ENCODE peak calls at places on chromosomes 1 and 21, in eight cellular contexts. L, E, B, A, X, C, V and G are unnamed samples.

GRCh38 chr1:18951818-18952391 is 4.6 kb downstream of the IFFO2 start:
- DNase-seq in X (no peak), L (no peak), B (peak; percentile 58), V (no peak), C (no peak), A (peak; percentile 59), E (no peak), G (no peak)

GRCh38 chr1:50285994-50286393 is 137.2 kb downstream of the DMRTA2 start:
- DNase-seq in B (no peak), X (no peak), V (no peak), C (no peak), A (no peak), E (no peak), L (no peak), G (no peak)

GRCh38 chr1:232011961-232012360 is 385.4 kb downstream of the DISC1 start:
- DNase-seq in X (no peak), E (no peak), V (no peak), A (peak; percentile 53), C (peak; percentile 21), L (no peak), B (no peak), G (no peak)

GRCh38 chr1:245434285-245434684 is 279.5 kb downstream of the KIF26B start:
- DNase-seq in X (no peak), A (no peak), B (no peak), V (no peak), E (no peak), L (no peak), C (no peak), G (no peak)

GRCh38 chr1:100597784-100598183 is 59.8 kb downstream of the GPR88 start:
- DNase-seq in B (no peak), V (no peak), L (no peak), X (no peak), E (no peak), A (no peak), C (no peak), G (no peak)

GRCh38 chr1:67716800-67717199 is 31.8 kb downstream of the GADD45A start:
- DNase-seq in E (no peak), V (no peak), X (no peak), L (no peak), C (peak; percentile 53), A (peak; percentile 75), B (no peak), G (no peak)

GRCh38 chr21:45592208-45592619 is 50.0 kb upstream of the SLC19A1 start:
- DNase-seq in X (no peak), A (no peak), L (peak; percentile 44), V (no peak), C (no peak), E (no peak), B (peak; percentile 46), G (no peak)

GRCh38 chr1:85502625-85503083 is 37.7 kb upstream of the DDAH1 start:
- DNase-seq in X (peak; percentile 14), C (peak; percentile 69), E (peak; percentile 46), V (peak; percentile 49), L (no peak), A (peak; percentile 63), B (no peak), G (no peak)

GRCh38 chr1:15286452-15286851 is 39.4 kb downstream of the FHAD1 start:
- DNase-seq in E (no peak), L (peak; percentile 3), A (no peak), X (no peak), B (no peak), C (no peak), V (no peak), G (no peak)

GRCh38 chr1:225980005-225980404 is 19.1 kb downstream of the SDE2 start:
- DNase-seq in X (no peak), A (no peak), V (no peak), L (no peak), E (no peak), B (no peak), C (no peak), G (no peak)

GRCh38 chr1:11684070-11684469 is 3.1 kb upstream of the MAD2L2 start:
- DNase-seq in V (peak; percentile 71), X (no peak), C (no peak), E (no peak), L (no peak), B (no peak), A (no peak), G (no peak)

GRCh38 chr1:30609336-30610280 is 113.8 kb downstream of the MATN1 start:
- DNase-seq in C (no peak), B (no peak), V (no peak), X (no peak), E (no peak), A (no peak), L (no peak), G (no peak)

GRCh38 chr1:109620396-109620817 is 770 bp downstream of the AMPD2 start:
- DNase-seq in V (no peak), C (peak; percentile 72), E (no peak), B (no peak), X (peak; percentile 59), A (peak; percentile 68), L (peak; percentile 66), G (no peak)

GRCh38 chr1:184838374-184838995 is 83.8 kb upstream of the EDEM3 start:
- DNase-seq in X (peak; percentile 56), E (peak; percentile 56), C (peak; percentile 92), B (no peak), A (peak; percentile 98), L (no peak), V (no peak), G (peak; percentile 67)

GRCh38 chr1:229913491-229913890 is 153.5 kb upstream of the GALNT2 start:
- DNase-seq in V (no peak), C (no peak), X (no peak), L (no peak), B (no peak), A (no peak), E (no peak), G (no peak)

GRCh38 chr1:116910379-116911165 is 856 bp downstream of the PTGFRN start:
- DNase-seq in L (peak; percentile 85), V (no peak), C (peak; percentile 40), E (no peak), B (peak; percentile 19), X (no peak), A (peak; percentile 16), G (no peak)

GRCh38 chr1:228368801-228369607 is 37.6 kb downstream of the TRIM11 start:
- DNase-seq in A (no peak), L (peak; percentile 53), B (no peak), C (no peak), E (no peak), X (no peak), V (no peak), G (no peak)

GRCh38 chr1:2632561-2633361 is at the start of gene MMEL1:
- DNase-seq in C (no peak), X (no peak), E (no peak), B (no peak), V (no peak), A (no peak), L (peak; percentile 60), G (no peak)

GRCh38 chr1:227950735-227951224 is 3.0 kb upstream of the WNT9A start:
- DNase-seq in C (no peak), E (no peak), X (no peak), V (no peak), B (no peak), A (no peak), L (peak; percentile 22), G (no peak)